ENCODE peak calls at places on chromosomes 1 and 21, in six cellular contexts. A, H, W, R, N and D are unnamed samples.

GRCh38 chr1:23544444-23545389 is 13.7 kb upstream of the E2F2 start:
- DNase-seq in W (peak), R (peak), H (peak), A (peak), N (peak), D (peak)

GRCh38 chr21:46554431-46555224 is 50.3 kb downstream of the S100B start:
- DNase-seq in W (no peak), A (no peak), R (no peak), N (no peak), H (no peak), D (no peak)

GRCh38 chr1:20070357-20070756 is 363 bp downstream of the PLA2G5 start:
- DNase-seq in R (no peak), W (no peak), N (no peak), A (no peak), H (no peak), D (no peak)

GRCh38 chr21:41778974-41779600 is 12.2 kb upstream of the RIPK4 start:
- DNase-seq in W (no peak), N (no peak), A (no peak), R (no peak), H (no peak), D (no peak)

GRCh38 chr1:215749423-215749822 is 182.3 kb downstream of the KCTD3 start:
- DNase-seq in W (no peak), A (no peak), N (peak), R (no peak), H (peak), D (no peak)

GRCh38 chr1:203017707-203018106 is 8.6 kb upstream of the PPFIA4 start:
- DNase-seq in R (no peak), A (no peak), W (no peak), N (no peak), H (no peak), D (no peak)

GRCh38 chr1:86537928-86538695 is 8.8 kb upstream of the CLCA4 start:
- DNase-seq in A (no peak), H (no peak), N (peak), R (no peak), W (no peak), D (no peak)

GRCh38 chr1:87897486-87897885 is 568.8 kb downstream of the LMO4 start:
- DNase-seq in H (no peak), A (no peak), W (no peak), N (no peak), R (no peak), D (no peak)

GRCh38 chr21:43611598-43612369 is 47.5 kb downstream of the HSF2BP start:
- DNase-seq in A (peak), H (peak), N (peak), W (peak), R (peak), D (no peak)

GRCh38 chr1:246012271-246012854 is 494.7 kb downstream of the SMYD3 start:
- DNase-seq in A (no peak), R (no peak), H (peak), W (peak), N (peak), D (no peak)

GRCh38 chr1:183416850-183417690 is 1.1 kb downstream of the NMNAT2 start:
- DNase-seq in R (peak), H (peak), A (peak), N (peak), W (peak), D (peak)

GRCh38 chr1:5830771-5831599 is 161.2 kb downstream of the NPHP4 start:
- DNase-seq in R (no peak), W (peak), A (no peak), N (no peak), H (no peak), D (no peak)

GRCh38 chr21:32423846-32424535 is 11.5 kb downstream of the EVA1C start:
- DNase-seq in H (no peak), R (no peak), W (no peak), A (no peak), N (no peak), D (no peak)

GRCh38 chr1:185367218-185367617 is 50.2 kb upstream of the IVNS1ABP start:
- DNase-seq in N (peak), W (no peak), R (no peak), A (no peak), H (peak), D (no peak)

GRCh38 chr21:34782666-34783365 is 114.0 kb downstream of the CLIC6 start:
- DNase-seq in A (no peak), W (no peak), H (peak), R (no peak), N (no peak), D (no peak)

GRCh38 chr1:154765970-154766369 is 104.1 kb downstream of the KCNN3 start:
- DNase-seq in H (peak), W (no peak), A (no peak), N (peak), R (no peak), D (no peak)
- TF ChIP-seq CTCF in H (peak), W (peak), A (no peak), N (peak), R (peak), D (no peak)

GRCh38 chr1:220904861-220905260 is 25.6 kb downstream of the HLX start:
- DNase-seq in N (no peak), A (no peak), R (no peak), W (no peak), H (no peak), D (no peak)

GRCh38 chr1:220905650-220906560 is 26.7 kb downstream of the HLX start:
- DNase-seq in N (no peak), H (no peak), A (no peak), W (no peak), R (no peak), D (no peak)

GRCh38 chr1:220910021-220910420 is 30.8 kb downstream of the HLX start:
- DNase-seq in R (no peak), H (no peak), N (no peak), W (no peak), A (no peak), D (no peak)

GRCh38 chr1:220906561-220907334 is 27.5 kb downstream of the HLX start:
- DNase-seq in R (no peak), H (no peak), W (no peak), N (no peak), A (no peak), D (no peak)

GRCh38 chr1:220908757-220909156 is 29.5 kb downstream of the HLX start:
- DNase-seq in H (peak), N (peak), A (no peak), W (no peak), R (no peak), D (no peak)
- TF ChIP-seq CTCF in H (peak), N (peak), A (peak), W (peak), R (peak), D (no peak)

DNA sequence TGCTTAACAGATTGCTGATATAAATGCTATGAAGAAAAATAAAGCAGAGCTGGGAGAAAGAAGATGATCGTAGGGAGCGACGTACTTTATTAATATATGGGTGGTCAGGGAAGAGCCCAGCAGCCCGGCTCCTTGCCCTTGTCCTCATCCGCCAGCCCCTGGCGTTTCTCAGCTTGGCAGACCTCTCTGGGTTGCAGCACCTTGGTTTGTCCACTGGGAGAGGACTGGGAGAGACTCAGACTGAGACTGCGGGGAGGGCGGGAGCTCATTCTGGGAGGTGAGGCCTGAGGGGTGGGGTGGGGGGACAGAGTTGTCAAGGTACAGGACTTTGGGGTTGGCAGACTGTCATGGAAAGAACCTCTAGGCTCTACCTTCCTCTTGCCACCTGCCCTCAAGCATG is 3.3 kb upstream of the S100A3 start:
- DNase-seq in A (no peak), N (no peak), H (no peak), W (no peak), R (no peak), D (no peak)
- TF ChIP-seq CTCF in A (no peak), N (no peak), H (no peak), W (no peak), R (no peak), D (no peak)

DNA sequence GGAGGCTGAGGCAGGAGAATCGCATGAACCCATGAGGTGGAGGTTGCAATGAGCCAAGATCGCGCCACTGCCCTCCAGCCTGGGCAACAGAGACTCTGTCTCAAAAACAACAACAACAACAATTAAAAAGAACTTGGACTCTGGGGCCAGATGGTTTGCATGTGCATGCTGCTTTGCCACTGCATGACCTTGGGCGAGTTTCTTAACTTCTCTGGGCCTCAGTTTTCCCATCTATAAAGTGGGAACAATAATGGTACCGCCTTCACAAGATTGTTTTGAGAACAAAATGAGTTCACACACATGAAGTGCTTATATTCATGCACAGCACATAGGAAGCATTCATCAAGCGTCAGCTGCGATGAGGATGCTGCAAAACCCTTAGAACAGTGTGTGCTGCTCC is 74.6 kb downstream of the MAN1C1 start:
- DNase-seq in H (no peak), W (no peak), N (no peak), A (no peak), R (no peak), D (no peak)
- TF ChIP-seq CTCF in H (no peak), W (no peak), N (no peak), A (no peak), R (no peak), D (no peak)

DNA sequence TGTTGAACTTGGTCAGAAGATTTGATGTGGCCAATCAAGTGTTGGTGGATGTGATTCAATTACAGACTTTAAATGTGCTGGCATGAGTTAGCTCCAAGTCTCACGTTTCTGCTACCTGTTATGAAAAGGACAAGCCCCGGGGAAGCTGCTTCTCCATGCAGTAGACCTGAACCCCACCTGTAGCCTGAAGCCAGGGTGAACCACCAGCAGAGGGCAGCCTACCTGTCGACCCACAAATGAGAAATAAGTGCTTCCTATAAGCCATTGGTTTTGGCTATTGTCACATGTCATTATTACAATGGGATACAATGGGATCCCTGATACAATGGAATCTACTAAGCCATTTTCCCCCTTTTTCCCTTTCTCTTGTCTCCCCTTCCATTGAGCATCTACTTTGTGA is 230.2 kb downstream of the PRDM2 start:
- DNase-seq in W (no peak), H (no peak), R (no peak), A (no peak), N (no peak), D (no peak)
- TF ChIP-seq CTCF in W (peak), H (peak), R (no peak), A (no peak), N (peak), D (no peak)

GRCh38 chr1:30665621-30666020 is 57.8 kb downstream of the MATN1 start:
- DNase-seq in N (no peak), A (no peak), H (no peak), W (no peak), R (no peak), D (no peak)
- TF ChIP-seq CTCF in N (no peak), A (no peak), H (no peak), W (no peak), R (no peak), D (no peak)